ENCODE peak calls at places on chromosomes 2 and 18, in eight cellular contexts. W is germinal center; G is transverse colon; V is activated T-cell treated with anti-CD3 and anti-CD28 coated beads for 1 hour; M is fibroblast of pulmonary artery; U is HEK293T; T is stimulated activated CD4-positive, alpha-beta T cell treated with anti-CD3 and anti-CD28 coated beads, Interleukin-15, amount 100 ng/mL, for 24 hours; F is AG10803. A is an unnamed sample.

GRCh38 chr18:10718809-10719208 is 193.0 kb downstream of the NAPG start:
- DNase-seq in W (no peak), G (no peak), V (no peak), M (no peak), U (no peak), T (no peak), F (no peak), A (no peak)

GRCh38 chr2:118607663-118608062 is 239.8 kb downstream of the EN1 start:
- DNase-seq in W (no peak), G (no peak), V (no peak), M (no peak), U (no peak), T (no peak), F (no peak), A (no peak)

GRCh38 chr2:142037051-142037450 is 93.8 kb downstream of the LRP1B start:
- DNase-seq in W (no peak), G (no peak), V (no peak), M (peak; percentile 7), U (peak; percentile 6), T (no peak), F (peak; percentile 15), A (no peak)

GRCh38 chr2:9423922-9424272 is 443 bp downstream of the CPSF3 start:
- DNase-seq in W (peak; percentile 20), G (peak; percentile 24), V (no peak), M (peak; percentile 30), U (no peak), T (no peak), F (peak; percentile 22), A (no peak)

GRCh38 chr2:120932472-120932871 is 196.8 kb downstream of the GLI2 start:
- DNase-seq in W (no peak), G (no peak), V (no peak), M (no peak), U (no peak), T (no peak), F (no peak), A (no peak)

GRCh38 chr18:58397385-58398132 is 231.3 kb downstream of the ALPK2 start:
- DNase-seq in W (no peak), G (no peak), V (no peak), M (no peak), U (no peak), T (no peak), F (no peak), A (no peak)

GRCh38 chr2:198004173-198004572 is 199.8 kb downstream of the PLCL1 start:
- DNase-seq in W (no peak), G (no peak), V (no peak), M (peak; percentile 18), U (no peak), T (no peak), F (peak; percentile 22), A (no peak)

GRCh38 chr2:27078267-27079194 is at the start of gene EMILIN1:
- DNase-seq in W (no peak), G (peak; percentile 73), V (no peak), M (peak; percentile 97), U (no peak), T (no peak), F (peak; percentile 97), A (no peak)

GRCh38 chr2:10258726-10259125 is 44.0 kb upstream of the HPCAL1 start:
- DNase-seq in W (no peak), G (no peak), V (no peak), M (no peak), U (no peak), T (no peak), F (no peak), A (peak; percentile 18)

GRCh38 chr18:77147418-77147852 is 14.9 kb upstream of the MBP start:
- DNase-seq in W (peak; percentile 44), G (no peak), V (no peak), M (peak; percentile 45), U (no peak), T (no peak), F (peak; percentile 48), A (peak; percentile 70)

GRCh38 chr2:202185816-202186221 is 52.6 kb downstream of the SUMO1 start:
- DNase-seq in W (no peak), G (no peak), V (no peak), M (peak; percentile 38), U (no peak), T (no peak), F (peak; percentile 54), A (no peak)

GRCh38 chr18:49052891-49053644 is 102.3 kb upstream of the SMAD7 start:
- DNase-seq in W (peak; percentile 10), G (no peak), V (no peak), M (peak; percentile 88), U (no peak), T (no peak), F (peak; percentile 96), A (no peak)

GRCh38 chr2:74944987-74945782 is 13.3 kb upstream of the POLE4 start:
- DNase-seq in W (peak; percentile 21), G (no peak), V (no peak), M (peak; percentile 38), U (no peak), T (no peak), F (peak; percentile 11), A (no peak)

GRCh38 chr2:42967959-42968674 is 175.7 kb upstream of the HAAO start:
- DNase-seq in W (no peak), G (no peak), V (no peak), M (peak; percentile 80), U (no peak), T (no peak), F (peak; percentile 93), A (no peak)